ENCODE peak calls at places on chromosomes 7 and 10, in six cellular contexts. S is fibroblast of pulmonary artery, R is keratinocyte, E is upper lobe of right lung, P is cardiac fibroblast, K is hepatocyte. J is an unnamed sample.

GRCh38 chr10:84762754-84763394 is 434.5 kb downstream of the CCSER2 start:
- DNase-seq in S (no peak), K (no peak), R (no peak), P (no peak), E (no peak), J (no peak)

GRCh38 chr10:120365872-120366271 is 91.2 kb upstream of the PLPP4 start:
- DNase-seq in K (no peak), R (peak), S (peak), E (no peak), P (peak), J (peak)

GRCh38 chr7:36884863-36885262 is 160.6 kb upstream of the AOAH start:
- DNase-seq in S (no peak), E (no peak), K (no peak), R (no peak), P (no peak), J (no peak)

GRCh38 chr10:69362471-69362954 is 54.2 kb downstream of the TACR2 start:
- DNase-seq in P (peak), S (peak), K (no peak), E (peak), R (no peak), J (peak)

GRCh38 chr10:62454696-62455451 is 80.7 kb downstream of the ZNF365 start:
- DNase-seq in P (peak), E (no peak), K (peak), R (no peak), S (peak), J (peak)

GRCh38 chr7:28998110-28998509 is 40.0 kb upstream of the TRIL start:
- DNase-seq in S (no peak), K (no peak), E (no peak), P (no peak), R (no peak), J (no peak)

GRCh38 chr10:44517635-44518034 is 132.7 kb upstream of the CXCL12 start:
- DNase-seq in P (peak), R (no peak), S (no peak), K (no peak), E (no peak), J (no peak)

GRCh38 chr10:10786334-10787090 is 231.2 kb upstream of the CELF2 start:
- DNase-seq in K (no peak), R (no peak), E (no peak), P (peak), S (peak), J (peak)

GRCh38 chr7:10889266-10889898 is 84.3 kb upstream of the PHF14 start:
- DNase-seq in E (no peak), R (peak), P (peak), K (peak), S (peak), J (peak)

GRCh38 chr10:121526801-121527221 is 71.4 kb downstream of the FGFR2 start:
- DNase-seq in P (no peak), K (no peak), E (no peak), S (no peak), R (no peak), J (no peak)

GRCh38 chr7:70016044-70016770 is 417.9 kb downstream of the AUTS2 start:
- DNase-seq in P (peak), S (peak), R (no peak), K (peak), E (no peak), J (peak)

GRCh38 chr10:5960070-5960972 is 17.0 kb downstream of the IL15RA start:
- DNase-seq in R (no peak), E (peak), S (peak), P (peak), K (no peak), J (peak)

GRCh38 chr10:85105614-85106013 is 777.2 kb downstream of the CCSER2 start:
- DNase-seq in S (no peak), R (no peak), K (peak), E (no peak), P (no peak), J (no peak)

GRCh38 chr10:60942604-60943269 is 1.2 kb downstream of the RHOBTB1 start:
- DNase-seq in S (peak), K (peak), E (peak), R (no peak), P (peak), J (peak)

GRCh38 chr10:110410329-110411046 is 87.2 kb upstream of the DUSP5 start:
- DNase-seq in S (peak), R (peak), E (no peak), P (peak), K (peak), J (peak)

GRCh38 chr7:119737390-119737789 is 535.6 kb upstream of the KCND2 start:
- DNase-seq in K (no peak), S (no peak), P (no peak), E (no peak), R (no peak), J (no peak)

GRCh38 chr7:40356312-40356711 is 221.5 kb downstream of the SUGCT start:
- DNase-seq in R (no peak), S (no peak), E (no peak), P (peak), K (no peak), J (no peak)

GRCh38 chr10:132878730-132879407 is 63.5 kb downstream of the CFAP46 start:
- DNase-seq in K (no peak), E (peak), P (no peak), S (no peak), R (no peak), J (no peak)

GRCh38 chr10:132876967-132877366 is 65.4 kb downstream of the CFAP46 start:
- DNase-seq in S (no peak), P (no peak), R (no peak), K (no peak), E (peak), J (no peak)

GRCh38 chr10:132878091-132878729 is 64.2 kb downstream of the CFAP46 start:
- DNase-seq in R (no peak), P (no peak), K (no peak), S (no peak), E (peak), J (no peak)

GRCh38 chr10:132876131-132876860 is 66.1 kb downstream of the CFAP46 start:
- DNase-seq in K (no peak), E (peak), S (no peak), P (no peak), R (no peak), J (no peak)

DNA sequence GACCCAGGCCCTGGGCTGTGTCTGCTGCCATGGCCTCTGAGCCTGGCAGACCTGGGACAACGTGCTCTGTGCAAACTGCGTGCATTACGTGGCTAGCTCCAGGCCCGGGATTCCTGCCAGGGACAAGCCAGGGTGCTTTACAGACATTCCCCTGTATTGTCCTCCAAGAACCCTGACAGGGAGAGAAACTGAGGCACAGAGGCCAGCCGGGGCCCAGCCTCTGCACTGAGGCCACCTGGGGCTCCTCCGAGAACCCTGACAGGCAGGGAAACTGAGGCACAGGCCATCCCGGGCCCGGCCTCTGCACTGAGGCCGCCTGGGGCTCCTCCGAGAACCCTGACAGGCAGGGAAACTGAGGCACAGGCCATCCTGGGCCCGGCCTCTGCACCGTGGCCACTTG is 64.9 kb downstream of the CFAP46 start:
- DNase-seq in P (no peak), R (no peak), K (no peak), E (peak), S (no peak), J (no peak)
- TF ChIP-seq CTCF in P (no peak), R (no peak), K (no peak), E (no peak), S (no peak), J (no peak)

DNA sequence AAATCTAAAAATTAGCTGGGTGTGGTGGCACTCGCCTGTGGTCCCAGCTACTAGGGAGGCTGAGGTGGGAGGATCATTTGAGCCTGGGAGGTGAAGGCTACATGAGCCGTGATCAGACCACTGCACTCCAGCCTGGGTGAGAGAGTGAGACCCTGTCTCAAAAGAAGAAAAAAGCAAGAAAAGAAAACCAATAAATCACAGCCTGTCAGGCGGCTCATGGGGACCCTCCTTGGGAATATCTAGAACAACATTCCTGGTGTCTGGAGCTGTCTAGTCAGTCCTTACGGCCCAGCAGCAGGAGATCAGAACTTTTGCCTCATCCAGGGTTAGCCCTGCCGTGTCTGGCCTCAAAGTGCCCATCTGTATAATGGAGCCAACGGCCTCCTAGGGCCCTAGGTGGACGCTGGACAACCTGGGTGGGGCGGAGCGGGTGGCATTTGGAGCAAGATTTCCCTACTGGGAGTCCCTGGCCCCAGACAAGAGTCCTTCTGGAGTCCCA is 130.7 kb upstream of the TNRC18 start:
- DNase-seq in K (no peak), R (no peak), P (no peak), S (no peak), E (peak), J (no peak)
- H3K4me3 ChIP-seq in K (no peak), R (no peak), P (no peak), S (no peak), E (peak), J (peak)

DNA sequence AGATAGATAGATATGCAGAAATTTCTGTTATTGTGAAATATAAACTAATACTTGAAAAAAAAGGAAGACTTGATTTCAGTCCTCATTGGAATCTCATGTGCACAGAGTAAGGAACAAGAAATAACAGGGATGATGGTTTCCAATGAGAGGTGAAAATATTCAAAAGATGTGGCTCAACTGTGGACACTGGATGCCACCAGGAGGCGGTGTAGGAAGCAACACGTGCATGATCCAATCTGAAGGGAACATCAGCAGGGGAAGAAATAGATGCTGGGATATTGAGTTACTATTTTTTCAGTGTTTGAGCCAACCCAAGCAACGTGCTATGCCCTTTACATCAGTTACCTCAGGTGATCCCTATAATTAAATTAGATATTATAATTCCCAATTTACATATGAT is 710.8 kb upstream of the LRRTM3 start:
- DNase-seq in K (peak), R (no peak), P (no peak), E (no peak), S (no peak), J (no peak)
- TF ChIP-seq CTCF in K (peak), R (peak), P (peak), E (no peak), S (no peak), J (no peak)

DNA sequence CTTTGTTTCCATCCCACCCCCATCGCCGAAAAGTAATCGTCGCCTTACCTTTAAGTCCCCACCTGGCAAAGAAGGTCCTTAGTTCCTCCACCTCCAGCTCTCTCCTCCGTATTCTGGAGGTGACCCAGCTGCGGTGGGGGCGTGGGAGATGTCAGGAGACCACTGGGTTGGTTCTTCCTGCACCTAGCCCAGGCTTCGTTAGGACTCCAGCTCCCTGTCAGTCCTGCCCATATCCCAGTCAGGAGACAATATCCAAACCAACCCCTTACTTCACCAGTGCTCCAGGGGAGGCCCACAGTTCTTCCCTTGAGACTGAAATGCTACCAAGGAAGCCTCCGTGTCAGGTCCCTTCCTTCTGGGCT is 693 bp downstream of the ADIRF start:
- DNase-seq in R (no peak), S (no peak), E (no peak), P (no peak), K (no peak), J (no peak)
- H3K4me3 ChIP-seq in R (peak), S (no peak), E (peak), P (peak), K (no peak), J (peak)

GRCh38 chr7:139359366-139360209 is at the start of gene LUC7L2:
- DNase-seq in E (peak), K (peak), P (peak), S (peak), R (peak), J (peak)
- TF ChIP-seq CTCF in E (no peak), K (no peak), P (no peak), S (no peak), R (no peak), J (no peak)

DNA sequence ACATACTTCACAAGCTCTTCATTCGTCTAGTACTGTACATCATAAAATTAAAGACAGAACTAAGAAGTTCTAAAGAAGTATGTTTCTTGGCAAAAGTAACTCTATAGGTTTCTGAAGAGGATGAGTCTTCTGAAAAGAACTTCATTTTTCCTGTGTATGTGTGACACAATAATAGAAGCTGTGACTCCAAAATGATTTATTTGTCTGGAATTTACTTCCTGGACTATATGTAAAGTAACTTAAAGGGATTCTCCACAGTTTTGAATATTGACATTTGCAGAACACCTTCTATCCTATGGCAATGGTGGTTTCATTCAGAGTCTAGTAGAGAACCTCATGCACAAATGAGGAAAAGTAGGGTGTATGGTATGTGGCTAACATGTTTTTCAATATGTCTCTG is 19.8 kb upstream of the CLDN12 start:
- DNase-seq in E (no peak), S (peak), P (peak), K (no peak), R (no peak), J (peak)
- H3K4me3 ChIP-seq in E (no peak), S (no peak), P (peak), K (no peak), R (peak), J (no peak)

DNA sequence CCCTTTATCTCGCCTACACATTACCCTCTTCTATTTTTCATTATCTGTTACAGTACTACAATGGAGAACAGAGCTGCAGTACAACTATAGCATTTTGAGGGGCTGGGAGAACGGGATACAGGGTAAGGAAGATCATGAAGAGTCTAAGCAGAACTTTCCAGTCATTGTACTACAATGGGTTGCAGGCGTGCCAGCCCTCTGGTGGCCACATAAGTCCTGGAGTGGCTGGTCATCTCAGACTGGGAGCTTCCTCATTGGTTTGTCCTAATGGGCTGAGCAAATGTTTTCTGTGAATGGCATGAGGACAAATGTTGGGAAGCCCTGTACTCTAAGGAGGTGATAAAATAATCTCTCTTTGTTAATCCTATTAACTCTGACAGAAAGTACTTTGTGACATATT is 33.0 kb downstream of the TMEM106B start:
- DNase-seq in K (peak), E (peak), R (no peak), P (peak), S (peak), J (peak)
- TF ChIP-seq CTCF in K (peak), E (peak), R (peak), P (peak), S (peak), J (peak)

DNA sequence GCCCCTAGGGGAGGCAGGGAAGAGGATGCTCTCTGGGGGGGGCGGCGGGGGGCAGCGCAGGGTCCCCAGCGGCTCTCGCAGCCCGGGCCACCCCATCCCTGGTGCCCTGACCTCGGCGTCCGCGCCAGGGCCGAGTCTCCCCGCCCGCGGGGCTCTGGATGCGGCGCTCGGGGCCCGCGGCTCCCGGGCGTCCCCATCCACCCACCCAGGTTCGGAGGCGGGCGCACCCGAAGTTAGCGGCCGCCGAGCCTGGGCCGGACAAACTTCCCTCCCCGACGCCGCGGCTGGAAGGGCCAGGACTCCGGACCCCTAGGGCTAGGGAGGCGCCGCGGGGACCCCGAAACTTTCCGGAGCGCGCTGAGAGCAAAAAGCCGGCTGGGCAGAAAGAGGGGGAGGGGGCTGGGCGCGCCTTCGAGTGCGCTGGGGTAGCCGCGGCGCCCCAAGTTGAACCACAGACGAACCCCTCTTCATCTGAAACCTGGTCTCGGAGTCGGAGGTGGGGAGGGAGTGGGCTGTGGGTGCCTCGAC is 3.8 kb upstream of the ELFN1 start:
- DNase-seq in S (no peak), R (no peak), P (no peak), K (peak), E (peak), J (no peak)
- H3K4me3 ChIP-seq in S (peak), R (peak), P (peak), K (peak), E (peak), J (peak)

DNA sequence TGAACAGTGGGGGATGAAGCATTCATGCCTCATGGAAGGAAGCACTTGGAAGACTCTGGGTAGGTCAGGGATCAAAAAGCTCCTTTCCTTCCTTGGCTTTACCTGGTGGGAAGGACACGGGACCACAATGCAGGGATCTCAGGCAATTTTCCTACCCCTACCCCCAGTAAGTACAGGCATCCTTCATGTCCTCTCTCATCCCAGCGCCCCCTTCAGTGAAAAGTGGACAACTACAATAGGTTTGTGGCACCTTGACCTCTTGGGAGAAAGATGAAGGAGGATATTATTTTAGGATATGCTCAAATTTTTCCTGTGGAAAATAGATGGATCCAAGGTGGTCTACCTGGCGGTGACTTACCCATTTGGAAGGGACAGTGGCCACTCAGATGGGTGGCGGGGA is 16.5 kb downstream of the AFAP1L2 start:
- DNase-seq in R (no peak), P (no peak), K (no peak), E (no peak), S (no peak), J (no peak)
- TF ChIP-seq CTCF in R (no peak), P (no peak), K (no peak), E (no peak), S (no peak), J (peak)